ENCODE peak calls at places on chromosomes 6 and 20, in eight cellular contexts. C, E, D, A, W, V, N and T are unnamed samples.

GRCh38 chr6:28105286-28105685 is 19.1 kb upstream of the ZSCAN16 start:
- DNase-seq in D (no peak), A (peak; percentile 29), C (peak; percentile 22), N (no peak), V (no peak), W (peak; percentile 44), E (peak; percentile 48), T (no peak)

GRCh38 chr6:154984146-154984545 is 11.0 kb upstream of the TIAM2 start:
- DNase-seq in C (peak; percentile 38), E (no peak), W (no peak), N (no peak), V (no peak), A (peak; percentile 28), D (no peak), T (no peak)

GRCh38 chr6:73722318-73723060 is 26.5 kb downstream of the CD109 start:
- DNase-seq in D (no peak), C (peak; percentile 73), W (peak; percentile 22), N (no peak), V (no peak), E (no peak), A (no peak), T (no peak)

GRCh38 chr6:109512271-109512817 is 29.3 kb upstream of the ZBTB24 start:
- DNase-seq in E (no peak), A (no peak), D (no peak), V (no peak), W (no peak), C (no peak), N (no peak), T (no peak)

GRCh38 chr6:37624606-37625574 is 72.8 kb downstream of the MDGA1 start:
- DNase-seq in W (no peak), E (peak; percentile 73), A (peak; percentile 19), D (peak; percentile 16), N (no peak), V (no peak), C (peak; percentile 39), T (no peak)

GRCh38 chr6:19865178-19865577 is 28.0 kb downstream of the ID4 start:
- DNase-seq in D (no peak), E (no peak), C (no peak), W (no peak), A (peak; percentile 77), N (no peak), V (no peak), T (no peak)

GRCh38 chr20:32674362-32674789 is 635 bp upstream of the C20orf203 start:
- DNase-seq in W (peak; percentile 79), E (peak; percentile 89), D (peak; percentile 47), A (peak; percentile 82), C (peak; percentile 47), V (no peak), N (no peak), T (peak; percentile 69)

GRCh38 chr6:158801655-158802294 is 17.4 kb downstream of the EZR start:
- DNase-seq in E (no peak), C (no peak), N (no peak), V (no peak), A (peak; percentile 15), D (no peak), W (no peak), T (no peak)